ENCODE peak calls at places on chromosomes 13 and 19, in six cellular contexts. W is CD8-positive, alpha-beta T cell; S is DMS153; R is osteoblast; I is GM23248; G is RWPE1. M is an unnamed sample.

GRCh38 chr13:75415720-75416119 is 66.2 kb downstream of the TBC1D4 start:
- DNase-seq in G (peak; percentile 20), I (peak; percentile 82), S (no peak), R (peak; percentile 72), W (no peak), M (no peak)

GRCh38 chr19:18783958-18784785 is 6.9 kb downstream of the COMP start:
- DNase-seq in W (no peak), R (peak; percentile 71), G (no peak), I (no peak), S (no peak), M (no peak)

GRCh38 chr13:44578064-44578394 is 1.9 kb upstream of the TSC22D1 start:
- DNase-seq in G (no peak), I (peak; percentile 70), S (no peak), W (no peak), R (no peak), M (no peak)

GRCh38 chr19:1651061-1651547 is 1.3 kb downstream of the TCF3 start:
- DNase-seq in G (peak; percentile 13), I (peak; percentile 52), W (peak; percentile 76), R (peak; percentile 92), S (no peak), M (peak; percentile 70)

GRCh38 chr13:37736040-37736439 is 133.5 kb downstream of the TRPC4 start:
- DNase-seq in G (no peak), I (no peak), W (no peak), S (no peak), R (no peak), M (no peak)

GRCh38 chr13:32476892-32477291 is 49.0 kb upstream of the N4BP2L1 start:
- DNase-seq in I (no peak), S (no peak), G (no peak), R (no peak), W (no peak), M (no peak)

GRCh38 chr19:6066661-6067646 is 43.3 kb downstream of the RFX2 start:
- DNase-seq in I (peak; percentile 99), R (peak; percentile 97), S (peak; percentile 99), W (peak; percentile 38), G (peak; percentile 85), M (peak; percentile 75)

GRCh38 chr13:45325806-45326205 is 15.2 kb downstream of the TPT1 start:
- DNase-seq in R (peak; percentile 86), W (no peak), G (peak; percentile 67), I (peak; percentile 94), S (no peak), M (no peak)

GRCh38 chr19:18046066-18046718 is 38.2 kb downstream of the ARRDC2 start:
- DNase-seq in S (no peak), I (peak; percentile 91), W (no peak), R (peak; percentile 87), G (peak; percentile 58), M (no peak)

GRCh38 chr19:31314849-31315620 is 34.2 kb downstream of the TSHZ3 start:
- DNase-seq in G (no peak), W (no peak), R (no peak), I (peak; percentile 48), S (no peak), M (no peak)

GRCh38 chr19:2610637-2611482 is 91.6 kb downstream of the GNG7 start:
- DNase-seq in W (peak; percentile 96), I (peak; percentile 98), R (peak; percentile 98), G (peak; percentile 78), S (peak; percentile 41), M (no peak)

GRCh38 chr13:20492641-20493040 is 33.0 kb downstream of the CRYL1 start:
- DNase-seq in I (peak; percentile 52), W (peak; percentile 26), S (no peak), G (no peak), R (no peak), M (peak; percentile 15)

GRCh38 chr13:113980489-113981064 is 6.7 kb upstream of the C13orf46 start:
- DNase-seq in G (no peak), W (no peak), I (no peak), S (no peak), R (no peak), M (no peak)

GRCh38 chr19:46346821-46347571 is at the start of gene PPP5C:
- DNase-seq in W (peak; percentile 77), R (peak; percentile 99), G (peak; percentile 94), I (peak; percentile 97), S (peak; percentile 93), M (peak; percentile 97)

GRCh38 chr19:756232-756631 is 5.3 kb downstream of the MISP start:
- DNase-seq in R (peak; percentile 94), W (no peak), G (peak; percentile 74), I (peak; percentile 52), S (no peak), M (peak; percentile 56)

GRCh38 chr19:45815501-45816216 is 551 bp upstream of the RSPH6A start:
- DNase-seq in I (no peak), S (peak; percentile 8), R (peak; percentile 54), G (no peak), W (no peak), M (no peak)

GRCh38 chr19:16371540-16371986 is 46.9 kb downstream of the KLF2 start:
- DNase-seq in W (peak; percentile 90), S (peak; percentile 16), G (no peak), R (no peak), I (no peak), M (peak; percentile 63)

GRCh38 chr13:80802946-80803345 is 462.0 kb upstream of the SPRY2 start:
- DNase-seq in G (no peak), S (no peak), I (no peak), R (peak; percentile 2), W (no peak), M (no peak)

GRCh38 chr13:91946498-91947070 is 548.2 kb downstream of the GPC5 start:
- DNase-seq in W (no peak), G (peak; percentile 3), R (no peak), I (peak; percentile 1), S (peak; percentile 40), M (no peak)

GRCh38 chr13:108957369-108958012 is 328.1 kb downstream of the MYO16 start:
- DNase-seq in S (no peak), R (no peak), W (no peak), G (peak; percentile 73), I (peak; percentile 83), M (no peak)

GRCh38 chr13:79128158-79128557 is 277.9 kb downstream of the RBM26 start:
- DNase-seq in G (peak; percentile 84), I (peak; percentile 58), W (no peak), R (no peak), S (no peak), M (no peak)

GRCh38 chr19:38877781-38878574 is at the start of gene RINL:
- DNase-seq in S (peak; percentile 99), G (no peak), I (no peak), W (peak; percentile 71), R (peak; percentile 68), M (peak; percentile 57)

GRCh38 chr13:79547821-79548220 is 66.9 kb downstream of the NDFIP2 start:
- DNase-seq in I (no peak), S (no peak), R (no peak), W (no peak), G (no peak), M (peak; percentile 13)

M was measured in erythroblast.